ENCODE peak calls at places on chromosomes 12 and 14, in nine cellular contexts. One of them, this sample, is unnamed.
A peak's percentile ranks its signal among the peaks of the same experiment; 100 is the strongest.

GRCh38 chr14:54446201-54446693 is 5.1 kb upstream of the CNIH1 start:
- DNase-seq in NCI-H460: no peak
- DNase-seq in COR-L47: peak; percentile 91
- DNase-seq in activated T-helper 1 cell treated with anti-CD3 and anti-CD28 coated beads, Interleukin-2, amount 50 U/mL, for 16 hours: no peak
- DNase-seq in NCI-H187 treated with DMSO at 0.1 percent for 48 hours: no peak
- DNase-seq in foreskin fibroblast: no peak
- DNase-seq in aorta: no peak
- DNase-seq in NCI-H1694: no peak
- DNase-seq in mucosa of gallbladder: no peak
- DNase-seq in this sample: no peak

GRCh38 chr14:46769292-46769691 is 117.7 kb upstream of the RPL10L start:
- DNase-seq in NCI-H187 treated with DMSO at 0.1 percent for 48 hours: no peak
- DNase-seq in NCI-H1694: no peak
- DNase-seq in COR-L47: no peak
- DNase-seq in NCI-H460: no peak
- DNase-seq in foreskin fibroblast: no peak
- DNase-seq in aorta: no peak
- DNase-seq in activated T-helper 1 cell treated with anti-CD3 and anti-CD28 coated beads, Interleukin-2, amount 50 U/mL, for 16 hours: no peak
- DNase-seq in mucosa of gallbladder: no peak
- DNase-seq in this sample: no peak

GRCh38 chr14:75120546-75121291 is 6.1 kb downstream of the NEK9 start:
- DNase-seq in NCI-H1694: no peak
- DNase-seq in activated T-helper 1 cell treated with anti-CD3 and anti-CD28 coated beads, Interleukin-2, amount 50 U/mL, for 16 hours: no peak
- DNase-seq in foreskin fibroblast: no peak
- DNase-seq in NCI-H187 treated with DMSO at 0.1 percent for 48 hours: no peak
- DNase-seq in NCI-H460: no peak
- DNase-seq in COR-L47: no peak
- DNase-seq in aorta: no peak
- DNase-seq in mucosa of gallbladder: no peak
- DNase-seq in this sample: no peak

GRCh38 chr12:62861586-62861985 is 73.4 kb downstream of the PPM1H start:
- DNase-seq in NCI-H187 treated with DMSO at 0.1 percent for 48 hours: no peak
- DNase-seq in COR-L47: no peak
- DNase-seq in mucosa of gallbladder: no peak
- DNase-seq in activated T-helper 1 cell treated with anti-CD3 and anti-CD28 coated beads, Interleukin-2, amount 50 U/mL, for 16 hours: no peak
- DNase-seq in NCI-H1694: no peak
- DNase-seq in NCI-H460: no peak
- DNase-seq in foreskin fibroblast: peak; percentile 50
- DNase-seq in aorta: no peak
- DNase-seq in this sample: no peak

GRCh38 chr12:20495997-20496396 is 127.7 kb downstream of the PDE3A start:
- DNase-seq in activated T-helper 1 cell treated with anti-CD3 and anti-CD28 coated beads, Interleukin-2, amount 50 U/mL, for 16 hours: no peak
- DNase-seq in aorta: no peak
- DNase-seq in foreskin fibroblast: no peak
- DNase-seq in COR-L47: no peak
- DNase-seq in mucosa of gallbladder: no peak
- DNase-seq in NCI-H1694: no peak
- DNase-seq in NCI-H187 treated with DMSO at 0.1 percent for 48 hours: no peak
- DNase-seq in NCI-H460: no peak
- DNase-seq in this sample: no peak

GRCh38 chr14:81219821-81220487 is 805 bp downstream of the GTF2A1 start:
- DNase-seq in activated T-helper 1 cell treated with anti-CD3 and anti-CD28 coated beads, Interleukin-2, amount 50 U/mL, for 16 hours: no peak
- DNase-seq in foreskin fibroblast: peak; percentile 60
- DNase-seq in COR-L47: peak; percentile 38
- DNase-seq in NCI-H1694: peak; percentile 61
- DNase-seq in NCI-H460: peak; percentile 15
- DNase-seq in aorta: peak; percentile 82
- DNase-seq in NCI-H187 treated with DMSO at 0.1 percent for 48 hours: peak; percentile 23
- DNase-seq in mucosa of gallbladder: peak; percentile 27
- DNase-seq in this sample: peak; percentile 20

GRCh38 chr14:24986206-24986893 is 63.6 kb downstream of the STXBP6 start:
- DNase-seq in NCI-H187 treated with DMSO at 0.1 percent for 48 hours: no peak
- DNase-seq in NCI-H460: no peak
- DNase-seq in activated T-helper 1 cell treated with anti-CD3 and anti-CD28 coated beads, Interleukin-2, amount 50 U/mL, for 16 hours: no peak
- DNase-seq in COR-L47: no peak
- DNase-seq in NCI-H1694: no peak
- DNase-seq in foreskin fibroblast: no peak
- DNase-seq in mucosa of gallbladder: no peak
- DNase-seq in aorta: no peak
- DNase-seq in this sample: no peak

GRCh38 chr12:99918003-99918402 is 66.7 kb downstream of the ANKS1B start:
- DNase-seq in foreskin fibroblast: no peak
- DNase-seq in activated T-helper 1 cell treated with anti-CD3 and anti-CD28 coated beads, Interleukin-2, amount 50 U/mL, for 16 hours: no peak
- DNase-seq in NCI-H460: no peak
- DNase-seq in mucosa of gallbladder: no peak
- DNase-seq in COR-L47: no peak
- DNase-seq in aorta: no peak
- DNase-seq in NCI-H187 treated with DMSO at 0.1 percent for 48 hours: no peak
- DNase-seq in NCI-H1694: no peak
- DNase-seq in this sample: peak; percentile 36

GRCh38 chr14:95200404-95200803 is 43.1 kb upstream of the DICER1 start:
- DNase-seq in NCI-H187 treated with DMSO at 0.1 percent for 48 hours: peak; percentile 97
- DNase-seq in COR-L47: no peak
- DNase-seq in NCI-H1694: no peak
- DNase-seq in foreskin fibroblast: no peak
- DNase-seq in activated T-helper 1 cell treated with anti-CD3 and anti-CD28 coated beads, Interleukin-2, amount 50 U/mL, for 16 hours: no peak
- DNase-seq in NCI-H460: no peak
- DNase-seq in mucosa of gallbladder: no peak
- DNase-seq in aorta: no peak
- DNase-seq in this sample: no peak

GRCh38 chr12:115485503-115485902 is 792.0 kb downstream of the MED13L start:
- DNase-seq in COR-L47: no peak
- DNase-seq in NCI-H1694: no peak
- DNase-seq in mucosa of gallbladder: no peak
- DNase-seq in foreskin fibroblast: no peak
- DNase-seq in NCI-H460: no peak
- DNase-seq in aorta: no peak
- DNase-seq in activated T-helper 1 cell treated with anti-CD3 and anti-CD28 coated beads, Interleukin-2, amount 50 U/mL, for 16 hours: no peak
- DNase-seq in NCI-H187 treated with DMSO at 0.1 percent for 48 hours: no peak
- DNase-seq in this sample: no peak

GRCh38 chr14:41636492-41637392 is 30.1 kb downstream of the LRFN5 start:
- DNase-seq in NCI-H187 treated with DMSO at 0.1 percent for 48 hours: no peak
- DNase-seq in NCI-H1694: no peak
- DNase-seq in activated T-helper 1 cell treated with anti-CD3 and anti-CD28 coated beads, Interleukin-2, amount 50 U/mL, for 16 hours: no peak
- DNase-seq in COR-L47: no peak
- DNase-seq in mucosa of gallbladder: no peak
- DNase-seq in NCI-H460: no peak
- DNase-seq in foreskin fibroblast: no peak
- DNase-seq in aorta: no peak
- DNase-seq in this sample: no peak

GRCh38 chr14:43981135-43981787 is 525.8 kb downstream of the FSCB start:
- DNase-seq in COR-L47: no peak
- DNase-seq in aorta: no peak
- DNase-seq in NCI-H460: no peak
- DNase-seq in NCI-H187 treated with DMSO at 0.1 percent for 48 hours: no peak
- DNase-seq in foreskin fibroblast: no peak
- DNase-seq in NCI-H1694: no peak
- DNase-seq in mucosa of gallbladder: no peak
- DNase-seq in activated T-helper 1 cell treated with anti-CD3 and anti-CD28 coated beads, Interleukin-2, amount 50 U/mL, for 16 hours: no peak
- DNase-seq in this sample: no peak

GRCh38 chr14:106845286-106846087 is 1319.1 kb downstream of the TMEM121 start:
- DNase-seq in NCI-H1694: no peak
- DNase-seq in NCI-H460: peak; percentile 61
- DNase-seq in foreskin fibroblast: no peak
- DNase-seq in mucosa of gallbladder: peak; percentile 90
- DNase-seq in aorta: no peak
- DNase-seq in COR-L47: peak; percentile 27
- DNase-seq in activated T-helper 1 cell treated with anti-CD3 and anti-CD28 coated beads, Interleukin-2, amount 50 U/mL, for 16 hours: no peak
- DNase-seq in NCI-H187 treated with DMSO at 0.1 percent for 48 hours: peak; percentile 71
- DNase-seq in this sample: no peak

GRCh38 chr12:126019385-126019784 is 954.1 kb downstream of the AACS start:
- DNase-seq in aorta: no peak
- DNase-seq in NCI-H187 treated with DMSO at 0.1 percent for 48 hours: no peak
- DNase-seq in mucosa of gallbladder: no peak
- DNase-seq in NCI-H1694: no peak
- DNase-seq in activated T-helper 1 cell treated with anti-CD3 and anti-CD28 coated beads, Interleukin-2, amount 50 U/mL, for 16 hours: no peak
- DNase-seq in foreskin fibroblast: no peak
- DNase-seq in NCI-H460: no peak
- DNase-seq in COR-L47: no peak
- DNase-seq in this sample: no peak

GRCh38 chr12:50107416-50108268 is 3.8 kb downstream of the GPD1 start:
- DNase-seq in activated T-helper 1 cell treated with anti-CD3 and anti-CD28 coated beads, Interleukin-2, amount 50 U/mL, for 16 hours: no peak
- DNase-seq in aorta: no peak
- DNase-seq in NCI-H460: no peak
- DNase-seq in NCI-H187 treated with DMSO at 0.1 percent for 48 hours: no peak
- DNase-seq in mucosa of gallbladder: no peak
- DNase-seq in COR-L47: no peak
- DNase-seq in foreskin fibroblast: no peak
- DNase-seq in NCI-H1694: no peak
- DNase-seq in this sample: no peak

GRCh38 chr14:72631401-72631800 is 262.5 kb downstream of the DPF3 start:
- DNase-seq in mucosa of gallbladder: no peak
- DNase-seq in NCI-H1694: no peak
- DNase-seq in foreskin fibroblast: no peak
- DNase-seq in COR-L47: no peak
- DNase-seq in activated T-helper 1 cell treated with anti-CD3 and anti-CD28 coated beads, Interleukin-2, amount 50 U/mL, for 16 hours: no peak
- DNase-seq in NCI-H187 treated with DMSO at 0.1 percent for 48 hours: no peak
- DNase-seq in aorta: no peak
- DNase-seq in NCI-H460: no peak
- DNase-seq in this sample: no peak

GRCh38 chr12:60231301-60231700 is 635.5 kb downstream of the SLC16A7 start:
- DNase-seq in foreskin fibroblast: no peak
- DNase-seq in activated T-helper 1 cell treated with anti-CD3 and anti-CD28 coated beads, Interleukin-2, amount 50 U/mL, for 16 hours: no peak
- DNase-seq in NCI-H460: no peak
- DNase-seq in NCI-H1694: no peak
- DNase-seq in COR-L47: no peak
- DNase-seq in mucosa of gallbladder: no peak
- DNase-seq in NCI-H187 treated with DMSO at 0.1 percent for 48 hours: no peak
- DNase-seq in aorta: no peak
- DNase-seq in this sample: no peak

GRCh38 chr14:71220462-71220861 is 313.2 kb downstream of the PCNX1 start:
- DNase-seq in activated T-helper 1 cell treated with anti-CD3 and anti-CD28 coated beads, Interleukin-2, amount 50 U/mL, for 16 hours: no peak
- DNase-seq in NCI-H1694: no peak
- DNase-seq in COR-L47: no peak
- DNase-seq in NCI-H187 treated with DMSO at 0.1 percent for 48 hours: no peak
- DNase-seq in aorta: no peak
- DNase-seq in foreskin fibroblast: no peak
- DNase-seq in mucosa of gallbladder: no peak
- DNase-seq in NCI-H460: no peak
- DNase-seq in this sample: no peak

GRCh38 chr12:5557906-5558305 is 126.0 kb downstream of the NTF3 start:
- DNase-seq in mucosa of gallbladder: no peak
- DNase-seq in aorta: no peak
- DNase-seq in activated T-helper 1 cell treated with anti-CD3 and anti-CD28 coated beads, Interleukin-2, amount 50 U/mL, for 16 hours: no peak
- DNase-seq in foreskin fibroblast: no peak
- DNase-seq in NCI-H460: no peak
- DNase-seq in COR-L47: no peak
- DNase-seq in NCI-H1694: no peak
- DNase-seq in NCI-H187 treated with DMSO at 0.1 percent for 48 hours: no peak
- DNase-seq in this sample: no peak